ENCODE peak calls at places on chromosomes 4 and X, in nine cellular contexts. G, N, U, Q, S, J, A, R and C are unnamed samples.

GRCh38 chr4:121784975-121785374 is 16.1 kb upstream of the EXOSC9 start:
- DNase-seq in S (no peak), Q (no peak), J (peak), N (peak), A (no peak), R (no peak), G (no peak), U (no peak), C (peak)

GRCh38 chr4:74394476-74395136 is 29.7 kb downstream of the EREG start:
- DNase-seq in S (no peak), J (no peak), A (no peak), R (no peak), N (no peak), U (no peak), G (no peak), Q (no peak), C (peak)

GRCh38 chr4:1842993-1843448 is 12.9 kb downstream of the LETM1 start:
- DNase-seq in R (no peak), S (no peak), N (peak), G (no peak), U (no peak), A (no peak), Q (no peak), J (peak), C (peak)

GRCh38 chrX:150411656-150412055 is 48.5 kb downstream of the MAMLD1 start:
- DNase-seq in R (no peak), N (no peak), U (no peak), S (no peak), J (no peak), A (no peak), G (no peak), Q (no peak), C (no peak)

GRCh38 chr4:47462799-47463234 is 685 bp downstream of the COMMD8 start:
- DNase-seq in R (no peak), A (no peak), U (no peak), J (no peak), S (no peak), G (no peak), N (no peak), Q (no peak), C (peak)

GRCh38 chr4:14853186-14853946 is 148.9 kb upstream of the CPEB2 start:
- DNase-seq in Q (no peak), J (peak), G (no peak), U (no peak), R (no peak), A (no peak), N (peak), S (no peak), C (peak)

GRCh38 chr4:56464581-56464980 is 2.8 kb upstream of the SRP72 start:
- DNase-seq in N (no peak), R (no peak), J (no peak), U (no peak), G (no peak), S (no peak), Q (no peak), A (no peak), C (no peak)

GRCh38 chrX:46554942-46555341 is 9.7 kb upstream of the ZNF674 start:
- DNase-seq in Q (no peak), N (no peak), A (no peak), G (no peak), R (no peak), U (no peak), S (no peak), J (no peak), C (peak)

GRCh38 chr4:64360664-64361398 is 48.4 kb downstream of the TECRL start:
- DNase-seq in N (no peak), S (no peak), J (no peak), G (no peak), A (peak), Q (no peak), U (no peak), R (no peak), C (no peak)

GRCh38 chr4:20394471-20394870 is 142.8 kb downstream of the SLIT2 start:
- DNase-seq in G (no peak), U (no peak), A (no peak), Q (no peak), J (no peak), R (no peak), N (no peak), S (no peak), C (no peak)

GRCh38 chr4:161656525-161656924 is 507.3 kb downstream of the FSTL5 start:
- DNase-seq in U (no peak), S (no peak), G (no peak), Q (no peak), N (no peak), J (no peak), R (no peak), A (no peak), C (no peak)